ENCODE peak calls at places on chromosomes 11 and 22, in nine cellular contexts. D is A549, U is ovary, Q is stomach, B is K562, Y is esophagus muscularis mucosa, P is H1, I is sigmoid colon, A is tibial nerve. M is an unnamed sample. For H3K4me1, the result is how much of the 10 kb centered on the place peaks cover.

GRCh38 chr11:15577519-15577918 is 462.8 kb downstream of the INSC start:
- DNase-seq in D (no peak), U (no peak), Q (no peak), B (no peak), Y (no peak), P (no peak), I (no peak), A (no peak), M (no peak)

GRCh38 chr11:40185793-40186192 is 1273.7 kb downstream of the LRRC4C start:
- DNase-seq in D (no peak), U (no peak), Q (no peak), B (no peak), Y (peak), P (no peak), I (no peak), A (no peak), M (no peak)

GRCh38 chr22:36305813-36306212 is 52.9 kb downstream of the APOL1 start:
- DNase-seq in D (no peak), U (no peak), Q (no peak), B (no peak), Y (no peak), P (no peak), I (no peak), A (no peak), M (no peak)

GRCh38 chr11:130776044-130776390 is 140.3 kb downstream of the SNX19 start:
- DNase-seq in D (no peak), U (no peak), Q (no peak), B (no peak), Y (no peak), P (no peak), I (no peak), A (no peak), M (no peak)

GRCh38 chr11:36196476-36197099 is 92.6 kb downstream of the COMMD9 start:
- DNase-seq in D (no peak), U (no peak), Q (no peak), B (no peak), Y (no peak), P (no peak), I (no peak), A (peak), M (no peak)

GRCh38 chr11:76228122-76229000 is 22.1 kb upstream of the WNT11 start:
- DNase-seq in D (no peak), U (no peak), Q (no peak), B (no peak), Y (no peak), P (no peak), I (no peak), A (no peak), M (no peak)

GRCh38 chr22:44180706-44181032 is at the start of gene PARVG:
- DNase-seq in D (no peak), U (no peak), Q (no peak), B (no peak), Y (no peak), P (no peak), I (no peak), A (no peak), M (peak)

GRCh38 chr11:117055449-117055848 is 42.8 kb downstream of the SIK3 start:
- DNase-seq in D (no peak), U (no peak), Q (no peak), B (no peak), Y (no peak), P (no peak), I (no peak), A (no peak), M (no peak)

GRCh38 chr11:17767301-17767885 is 32.8 kb downstream of the KCNC1 start:
- DNase-seq in D (no peak), U (no peak), Q (no peak), B (no peak), Y (no peak), P (no peak), I (no peak), A (no peak), M (no peak)

GRCh38 chr11:28674432-28675076 is 566.4 kb downstream of the METTL15 start:
- DNase-seq in D (peak), U (no peak), Q (no peak), B (no peak), Y (no peak), P (peak), I (no peak), A (no peak), M (no peak)

GRCh38 chr11:128814856-128815705 is 52.0 kb downstream of the KCNJ1 start:
- DNase-seq in D (no peak), U (peak), Q (no peak), B (no peak), Y (no peak), P (peak), I (peak), A (peak), M (peak)

GRCh38 chr11:76629133-76629852 is 41.3 kb downstream of the LRRC32 start:
- DNase-seq in D (no peak), U (no peak), Q (no peak), B (no peak), Y (no peak), P (no peak), I (peak), A (peak), M (peak)

GRCh38 chr11:110373061-110373702 is 56.6 kb upstream of the FDX1 start:
- DNase-seq in D (peak), U (no peak), Q (no peak), B (no peak), Y (no peak), P (no peak), I (no peak), A (no peak), M (no peak)

GRCh38 chr11:77088236-77089003 is 14.2 kb upstream of the OMP start:
- DNase-seq in D (no peak), U (no peak), Q (peak), B (no peak), Y (no peak), P (no peak), I (peak), A (no peak), M (peak)

GRCh38 chr11:76148941-76149613 is 57.2 kb downstream of the WNT11 start:
- DNase-seq in D (no peak), U (no peak), Q (no peak), B (no peak), Y (no peak), P (no peak), I (peak), A (no peak), M (peak)

GRCh38 chr11:100739636-100740035 is 52.5 kb downstream of the ARHGAP42 start:
- DNase-seq in D (peak), U (no peak), Q (peak), B (no peak), Y (no peak), P (no peak), I (no peak), A (no peak), M (no peak)

GRCh38 chr11:57815476-57815875 is 53.9 kb downstream of the CTNND1 start:
- DNase-seq in D (no peak), U (no peak), Q (no peak), B (no peak), Y (no peak), P (no peak), I (no peak), A (no peak), M (no peak)

GRCh38 chr11:18046116-18046777 is at the start of gene TPH1:
- DNase-seq in D (no peak), U (peak), Q (peak), B (peak), Y (no peak), P (peak), I (no peak), A (no peak), M (peak)

GRCh38 chr11:3939211-3939610 is 83.7 kb downstream of the STIM1 start:
- DNase-seq in D (no peak), U (no peak), Q (no peak), B (no peak), Y (no peak), P (no peak), I (no peak), A (no peak), M (no peak)

GRCh38 chr11:3942160-3942955 is 86.9 kb downstream of the STIM1 start:
- DNase-seq in D (no peak), U (no peak), Q (peak), B (no peak), Y (no peak), P (no peak), I (no peak), A (no peak), M (no peak)

GRCh38 chr11:3942956-3943497 is 87.6 kb downstream of the STIM1 start:
- DNase-seq in D (no peak), U (no peak), Q (no peak), B (no peak), Y (no peak), P (no peak), I (no peak), A (no peak), M (no peak)

GRCh38 chr11:3936517-3936916 is 81.1 kb downstream of the STIM1 start:
- DNase-seq in D (no peak), U (no peak), Q (no peak), B (no peak), Y (no peak), P (no peak), I (no peak), A (no peak), M (no peak)

GRCh38 chr11:3939651-3940190 is 84.3 kb downstream of the STIM1 start:
- DNase-seq in D (no peak), U (no peak), Q (no peak), B (no peak), Y (no peak), P (no peak), I (no peak), A (no peak), M (no peak)
- H3K4me1 ChIP-seq in D (under half), U (under half), Q (under half), B (under half), Y (under half), P (under half), I (under half), A (half or more), M (under half)

DNA sequence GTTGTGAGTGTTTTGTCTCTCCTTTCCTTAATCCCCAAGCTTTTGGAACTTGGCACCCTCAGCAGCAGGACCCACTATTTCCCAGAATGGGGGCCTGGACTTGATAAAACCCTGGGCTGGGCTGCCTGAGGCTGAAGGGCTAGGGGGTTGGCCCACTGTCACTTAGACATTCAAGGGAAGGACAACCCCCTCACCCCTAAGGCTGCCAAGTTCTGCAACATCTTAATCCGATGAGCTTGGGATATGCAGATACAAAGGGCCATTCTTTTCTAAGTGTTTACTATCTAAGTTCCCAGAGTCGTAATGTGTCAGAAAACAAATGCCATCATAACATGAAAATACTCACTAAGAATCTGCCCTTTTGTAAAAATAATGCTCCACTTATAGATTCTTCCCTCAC is 42.9 kb downstream of the IRAG1 start:
- DNase-seq in D (no peak), U (no peak), Q (no peak), B (no peak), Y (no peak), P (no peak), I (peak), A (no peak), M (no peak)
- H3K27ac ChIP-seq in D (no peak), U (no peak), Q (no peak), B (no peak), Y (peak), P (no peak), I (no peak), A (peak), M (no peak)

GRCh38 chr11:94770563-94771120 is 2.5 kb downstream of the AMOTL1 start:
- DNase-seq in D (no peak), U (no peak), Q (no peak), B (no peak), Y (no peak), P (no peak), I (no peak), A (no peak), M (no peak)

GRCh38 chr11:94767701-94768601 is at the start of gene AMOTL1:
- DNase-seq in D (peak), U (peak), Q (peak), B (peak), Y (peak), P (peak), I (peak), A (peak), M (peak)

GRCh38 chr11:94768602-94769511 is 701 bp downstream of the AMOTL1 start:
- DNase-seq in D (no peak), U (peak), Q (peak), B (peak), Y (no peak), P (no peak), I (peak), A (peak), M (peak)

GRCh38 chr11:94771390-94771789 is 3.2 kb downstream of the AMOTL1 start:
- DNase-seq in D (no peak), U (no peak), Q (no peak), B (no peak), Y (no peak), P (no peak), I (peak), A (no peak), M (no peak)

DNA sequence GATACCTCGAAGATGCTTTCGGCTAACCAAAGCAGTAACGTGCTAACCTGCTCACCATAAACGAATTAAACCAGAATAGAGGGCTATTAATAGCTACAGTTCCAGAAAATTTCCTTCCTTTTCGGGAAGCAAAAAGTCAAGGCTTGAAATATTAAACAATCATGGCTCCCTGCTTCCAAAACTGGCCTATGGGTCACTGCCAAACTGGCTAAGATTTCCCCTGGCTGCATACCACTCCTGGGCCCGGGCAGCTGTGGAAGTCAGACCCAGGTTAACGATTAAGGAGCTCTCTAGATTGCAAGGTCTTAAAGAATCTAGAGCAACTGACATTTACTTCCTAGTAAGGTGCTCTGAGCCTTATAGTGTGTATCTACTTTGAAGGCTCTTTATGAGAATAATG is 1.7 kb downstream of the AMOTL1 start:
- DNase-seq in D (no peak), U (no peak), Q (no peak), B (no peak), Y (no peak), P (no peak), I (no peak), A (no peak), M (no peak)
- TF ChIP-seq EP300 in D (no peak), U (no peak), Q (no peak), B (no peak), Y (no peak), P (no peak), I (no peak), A (no peak), M (no peak)

GRCh38 chr22:35212996-35213395 is 44.3 kb upstream of the HMGXB4 start:
- DNase-seq in D (no peak), U (no peak), Q (no peak), B (no peak), Y (no peak), P (no peak), I (no peak), A (no peak), M (no peak)
- H3K4me1 ChIP-seq in D (under half), U (under half), Q (under half), B (under half), Y (under half), P (under half), I (under half), A (under half), M (under half)

DNA sequence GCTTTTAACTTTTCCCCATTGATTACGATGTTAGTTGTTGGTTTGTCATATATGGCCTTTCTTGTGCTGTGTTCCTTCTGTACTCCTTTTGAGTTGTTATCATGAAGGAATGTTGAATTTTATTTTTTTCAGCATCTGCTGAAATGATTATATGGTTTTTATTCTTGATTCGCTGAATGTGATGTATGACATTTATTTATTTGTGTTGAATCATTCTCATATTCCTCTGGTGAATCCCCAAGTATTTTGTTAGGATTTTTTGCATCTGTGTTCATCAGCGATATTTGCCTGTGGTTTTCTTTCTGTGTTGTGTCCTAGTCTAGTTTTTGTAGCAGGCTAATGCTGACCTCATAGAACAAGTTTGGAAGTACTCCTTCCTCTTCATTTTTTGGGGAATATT is 78.2 kb downstream of the GGT1 start:
- DNase-seq in D (no peak), U (no peak), Q (no peak), B (no peak), Y (no peak), P (no peak), I (no peak), A (no peak), M (no peak)
- H3K27ac ChIP-seq in D (no peak), U (no peak), Q (no peak), B (no peak), Y (no peak), P (no peak), I (no peak), A (no peak), M (no peak)

M was measured in transverse colon.